ENCODE peak calls at places on chromosome 7, in four cellular contexts. O is K562, X is transverse colon, W is ovary. Z is an unnamed sample.

GRCh38 chr7:125899577-125899976 is 970.0 kb upstream of the POT1 start:
- DNase-seq in O (no peak), X (no peak), W (no peak), Z (no peak)

GRCh38 chr7:149685455-149685854 is 87.9 kb downstream of the ZNF467 start:
- DNase-seq in O (no peak), X (no peak), W (no peak), Z (no peak)

GRCh38 chr7:155189600-155189989 is 108.1 kb upstream of the INSIG1 start:
- DNase-seq in O (no peak), X (no peak), W (no peak), Z (no peak)

GRCh38 chr7:113216038-113216437 is 97.7 kb upstream of the SMIM30 start:
- DNase-seq in O (no peak), X (no peak), W (no peak), Z (no peak)

GRCh38 chr7:135509589-135509838 is 388 bp downstream of the CNOT4 start:
- DNase-seq in O (peak), X (no peak), W (no peak), Z (no peak)

GRCh38 chr7:12990440-12990839 is 303.0 kb downstream of the ARL4A start:
- DNase-seq in O (no peak), X (no peak), W (no peak), Z (no peak)

GRCh38 chr7:74059681-74060588 is 23.7 kb upstream of the LIMK1 start:
- DNase-seq in O (no peak), X (peak), W (no peak), Z (no peak)

GRCh38 chr7:16982640-16983103 is 100.9 kb upstream of the AGR3 start:
- DNase-seq in O (peak), X (peak), W (peak), Z (no peak)

GRCh38 chr7:77786018-77786417 is 12.2 kb downstream of the TMEM60 start:
- DNase-seq in O (no peak), X (no peak), W (no peak), Z (no peak)

GRCh38 chr7:4612939-4613841 is 68.9 kb upstream of the FOXK1 start:
- DNase-seq in O (peak), X (peak), W (no peak), Z (peak)

GRCh38 chr7:91286432-91286831 is 22.2 kb downstream of the FZD1 start:
- DNase-seq in O (peak), X (no peak), W (no peak), Z (no peak)

GRCh38 chr7:106358103-106358663 is 73.4 kb upstream of the NAMPT start:
- DNase-seq in O (peak), X (no peak), W (no peak), Z (no peak)

GRCh38 chr7:74573499-74573898 is 84.0 kb upstream of the GTF2I start:
- DNase-seq in O (no peak), X (no peak), W (no peak), Z (no peak)

GRCh38 chr7:95473276-95473985 is 12.3 kb upstream of the ASB4 start:
- DNase-seq in O (no peak), X (no peak), W (no peak), Z (no peak)

GRCh38 chr7:18566829-18567228 is 71.3 kb downstream of the HDAC9 start:
- DNase-seq in O (no peak), X (peak), W (no peak), Z (no peak)

GRCh38 chr7:155862516-155863257 is 50.4 kb upstream of the SHH start:
- DNase-seq in O (peak), X (no peak), W (no peak), Z (peak)

GRCh38 chr7:865921-866320 is 10.4 kb upstream of the GET4 start:
- DNase-seq in O (no peak), X (no peak), W (no peak), Z (no peak)

GRCh38 chr7:869348-869747 is 7.0 kb upstream of the GET4 start:
- DNase-seq in O (no peak), X (no peak), W (no peak), Z (no peak)

GRCh38 chr7:867001-867405 is 9.4 kb upstream of the GET4 start:
- DNase-seq in O (no peak), X (peak), W (peak), Z (peak)

GRCh38 chr7:868189-868486 is 8.2 kb upstream of the GET4 start:
- DNase-seq in O (no peak), X (no peak), W (no peak), Z (no peak)

GRCh38 chr7:867406-868188 is 8.8 kb upstream of the GET4 start:
- DNase-seq in O (no peak), X (peak), W (peak), Z (peak)
- TF ChIP-seq POLR2A in O (no peak), X (peak), W (no peak), Z (peak)

GRCh38 chr7:139973091-139973490 is 89.7 kb downstream of the PARP12 start:
- DNase-seq in O (no peak), X (no peak), W (no peak), Z (no peak)
- TF ChIP-seq POLR2A in O (no peak), X (no peak), W (no peak), Z (no peak)

DNA sequence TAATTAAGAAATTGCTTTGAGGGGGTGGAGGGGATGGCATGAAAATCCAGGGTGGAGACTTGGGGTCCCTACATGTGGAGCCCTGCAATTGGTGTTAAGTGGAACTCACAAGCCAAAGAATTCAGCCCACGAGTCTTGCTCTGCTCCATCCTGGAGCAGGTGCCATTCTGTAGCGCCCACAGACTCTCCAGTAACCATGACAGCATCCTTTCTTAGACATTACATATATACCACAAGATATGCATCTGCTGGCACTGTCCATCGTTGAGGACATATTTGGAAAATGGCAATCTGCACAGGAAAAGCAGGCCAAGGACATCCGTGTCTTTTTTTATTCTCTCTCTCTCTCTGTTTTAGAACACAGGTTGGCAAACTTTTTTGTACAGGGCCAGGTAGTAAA is 141.7 kb upstream of the STK17A start:
- DNase-seq in O (no peak), X (no peak), W (no peak), Z (no peak)
- TF ChIP-seq POLR2A in O (no peak), X (no peak), W (no peak), Z (no peak)

GRCh38 chr7:54995166-54995565 is 23.7 kb upstream of the EGFR start:
- DNase-seq in O (no peak), X (no peak), W (no peak), Z (no peak)

GRCh38 chr7:54996391-54996790 is 22.4 kb upstream of the EGFR start:
- DNase-seq in O (no peak), X (no peak), W (no peak), Z (no peak)

GRCh38 chr7:54992876-54993490 is 25.8 kb upstream of the EGFR start:
- DNase-seq in O (no peak), X (no peak), W (no peak), Z (no peak)

GRCh38 chr7:54991341-54991740 is 27.5 kb upstream of the EGFR start:
- DNase-seq in O (no peak), X (no peak), W (no peak), Z (no peak)

DNA sequence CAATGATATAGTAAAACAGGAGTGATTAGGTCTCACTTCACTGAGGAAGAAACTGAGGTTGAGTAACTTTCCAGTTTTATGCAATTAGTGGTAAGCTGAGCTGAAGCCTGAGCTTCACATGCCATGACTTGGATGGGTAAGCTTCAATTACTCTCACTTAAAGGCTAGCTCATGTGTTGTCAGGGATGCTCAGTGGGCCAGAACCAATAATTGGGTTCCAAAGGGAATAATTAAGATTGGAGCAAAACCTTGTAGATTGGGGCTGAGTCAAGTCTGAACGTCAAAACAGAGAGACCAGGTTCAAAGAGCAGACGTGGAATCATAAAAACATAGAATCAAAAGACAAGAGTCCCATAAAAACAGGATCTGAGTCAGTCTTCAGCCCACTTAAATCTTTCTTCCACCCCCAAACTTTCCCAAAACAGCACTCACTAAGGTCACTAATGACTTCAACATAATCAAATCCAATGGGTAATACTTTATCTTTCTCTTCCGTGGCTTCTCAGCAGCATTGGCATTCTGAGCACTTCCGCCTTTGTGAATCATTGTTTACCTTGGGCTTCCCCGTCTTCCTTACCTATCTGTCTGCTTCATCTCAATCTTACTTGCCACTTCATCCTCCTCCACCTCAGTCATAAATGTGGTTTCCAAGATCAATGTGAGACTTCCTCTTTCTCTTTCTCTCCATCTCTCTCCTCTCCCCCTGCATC is 23.0 kb upstream of the EGFR start:
- DNase-seq in O (peak), X (no peak), W (no peak), Z (peak)
- TF ChIP-seq POLR2A in O (no peak), X (no peak), W (no peak), Z (no peak)

DNA sequence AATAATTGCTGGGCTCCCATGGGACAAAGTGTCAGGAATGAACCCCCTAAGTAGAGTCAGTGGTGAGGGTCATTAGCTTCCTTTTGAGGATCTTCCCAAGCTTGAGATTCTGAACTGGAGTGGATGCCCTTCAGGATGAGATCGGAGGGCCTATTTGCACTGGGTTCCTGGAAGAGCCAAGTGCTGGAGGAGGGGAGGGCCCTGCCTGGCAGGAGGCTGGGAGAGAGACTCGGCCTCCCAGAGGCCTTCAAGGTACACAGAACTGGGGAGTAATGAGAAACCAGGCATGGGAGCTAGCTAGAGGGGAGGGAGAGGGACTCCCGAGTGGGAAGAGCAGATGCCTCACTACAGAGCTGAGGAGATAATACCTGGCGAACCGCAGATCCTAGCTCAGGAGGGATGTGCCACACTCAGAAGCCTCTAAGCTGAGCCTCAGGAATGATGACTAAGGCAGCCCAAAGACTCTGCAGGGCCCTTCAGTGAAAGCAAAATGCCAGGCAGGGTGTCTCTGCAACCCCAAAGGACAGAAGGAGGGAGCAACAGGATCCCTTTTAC is 9.4 kb downstream of the PDAP1 start:
- DNase-seq in O (no peak), X (no peak), W (no peak), Z (no peak)
- TF ChIP-seq POLR2A in O (peak), X (no peak), W (no peak), Z (no peak)

DNA sequence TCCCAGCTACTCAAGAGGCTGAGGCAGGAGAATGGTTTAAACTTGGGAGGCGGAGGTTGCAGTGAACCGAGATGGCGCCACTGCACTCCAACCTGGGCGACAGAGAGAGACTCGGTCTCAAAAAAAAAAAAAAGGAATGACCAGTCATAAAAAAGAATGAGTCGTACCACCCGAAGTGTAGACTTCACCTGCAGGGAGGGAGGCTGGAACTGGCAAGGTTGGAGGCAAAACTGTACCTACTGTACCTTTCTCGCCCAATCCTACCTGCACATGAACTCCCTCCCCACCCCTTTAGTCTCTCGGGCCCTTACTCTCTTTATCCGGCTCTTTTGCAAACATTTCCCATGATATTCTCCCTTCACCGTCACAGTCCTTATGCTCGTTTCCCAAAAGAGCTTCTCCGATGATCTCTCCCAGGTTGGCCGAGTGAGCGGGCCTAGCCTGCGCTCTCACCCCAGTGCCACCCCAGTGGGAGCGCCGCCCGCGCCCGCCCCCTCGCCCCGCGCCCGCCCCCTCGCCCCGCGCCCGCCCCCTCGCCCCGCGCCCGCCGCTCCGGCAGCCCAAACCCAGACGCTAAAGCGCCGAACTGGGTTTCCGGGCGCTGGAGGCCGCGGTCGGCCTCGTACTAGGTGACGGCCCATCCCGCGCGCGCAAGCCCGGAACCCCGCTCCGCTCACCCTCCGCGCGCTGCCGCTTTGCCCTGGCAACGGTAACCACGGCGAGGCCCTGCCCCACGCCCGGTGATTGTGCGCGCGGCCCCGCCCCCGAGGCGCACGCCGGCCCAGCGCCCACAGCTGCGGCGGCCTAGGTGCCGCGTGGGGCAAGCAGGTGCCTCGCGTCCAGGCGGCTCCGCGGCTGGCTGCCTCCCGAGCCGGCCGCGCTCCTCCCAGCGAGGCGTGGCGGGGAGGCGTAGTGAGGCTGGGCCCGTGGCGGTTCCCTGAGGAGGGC is at the start of gene SMKR1:
- DNase-seq in O (peak), X (peak), W (peak), Z (peak)
- TF ChIP-seq POLR2A in O (no peak), X (no peak), W (no peak), Z (peak)

GRCh38 chr7:151087247-151088018 is 1.2 kb downstream of the AGAP3 start:
- DNase-seq in O (peak), X (peak), W (peak), Z (peak)
- TF ChIP-seq POLR2A in O (peak), X (no peak), W (no peak), Z (peak)

GRCh38 chr7:42914009-42914725 is 2.3 kb upstream of the C7orf25 start:
- DNase-seq in O (no peak), X (no peak), W (peak), Z (peak)

GRCh38 chr7:42910306-42910705 is 1.6 kb downstream of the C7orf25 start:
- DNase-seq in O (no peak), X (no peak), W (no peak), Z (no peak)

GRCh38 chr7:42913591-42913990 is 1.7 kb upstream of the C7orf25 start:
- DNase-seq in O (peak), X (no peak), W (no peak), Z (no peak)

GRCh38 chr7:42914726-42915045 is 2.8 kb upstream of the C7orf25 start:
- DNase-seq in O (no peak), X (no peak), W (no peak), Z (no peak)

DNA sequence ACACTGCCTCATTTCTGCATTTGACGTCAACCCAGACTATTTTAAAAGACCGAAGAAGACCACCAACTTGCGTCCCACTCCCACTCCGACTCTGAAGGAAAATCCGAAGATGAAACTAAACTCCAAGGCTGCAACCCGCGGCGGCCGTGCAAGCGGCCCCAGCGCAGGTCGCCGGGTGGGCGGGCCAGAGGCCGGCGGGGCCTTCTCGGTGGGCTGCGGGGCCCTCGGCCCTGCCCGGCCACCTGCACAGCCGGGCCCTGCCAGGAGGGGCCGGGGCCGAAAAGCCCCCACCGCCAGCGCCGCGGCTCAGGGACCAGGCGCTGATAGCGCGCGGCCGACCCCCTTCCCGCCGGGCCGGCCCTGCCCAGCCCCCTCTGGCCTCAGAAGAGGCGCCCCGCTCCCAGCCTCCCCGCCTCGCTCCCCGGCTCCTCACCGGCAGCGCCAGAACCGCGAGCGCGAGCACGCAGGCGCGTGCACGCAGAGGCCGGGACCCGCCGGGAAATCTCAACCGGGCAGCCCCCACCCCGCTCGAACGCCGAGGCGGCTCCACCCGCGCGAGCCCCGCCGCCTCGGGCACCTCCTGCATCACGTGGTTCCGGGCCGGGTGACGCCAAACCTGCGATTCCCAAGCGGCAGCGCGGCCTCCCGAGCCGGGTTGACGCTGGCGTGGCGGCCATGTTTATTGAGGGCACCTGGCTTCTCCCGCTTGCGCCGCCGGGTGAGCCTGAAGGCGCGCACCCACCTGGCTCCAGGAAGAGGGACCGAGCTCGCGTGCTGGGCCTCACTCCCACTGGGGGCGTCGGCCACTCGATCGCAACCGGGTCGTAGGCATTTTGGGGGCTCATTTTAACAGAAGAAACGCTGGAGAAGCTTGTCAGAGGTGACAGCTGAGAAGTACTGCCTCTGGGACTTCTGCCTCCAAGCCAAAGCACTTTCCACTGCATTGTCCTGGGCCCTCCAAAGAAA is at the start of gene C7orf25:
- DNase-seq in O (peak), X (peak), W (peak), Z (peak)
- TF ChIP-seq POLR2A in O (peak), X (peak), W (peak), Z (peak)

GRCh38 chr7:99996755-99997544 is 18.4 kb upstream of the ZKSCAN1 start:
- DNase-seq in O (no peak), X (no peak), W (no peak), Z (no peak)

GRCh38 chr7:99992330-99993037 is 16.7 kb upstream of the AZGP1 start:
- DNase-seq in O (no peak), X (no peak), W (no peak), Z (no peak)

GRCh38 chr7:99994819-99995218 is 19.0 kb upstream of the AZGP1 start:
- DNase-seq in O (no peak), X (no peak), W (no peak), Z (no peak)

GRCh38 chr7:100000239-100000638 is 15.2 kb upstream of the ZKSCAN1 start:
- DNase-seq in O (no peak), X (no peak), W (no peak), Z (no peak)

DNA sequence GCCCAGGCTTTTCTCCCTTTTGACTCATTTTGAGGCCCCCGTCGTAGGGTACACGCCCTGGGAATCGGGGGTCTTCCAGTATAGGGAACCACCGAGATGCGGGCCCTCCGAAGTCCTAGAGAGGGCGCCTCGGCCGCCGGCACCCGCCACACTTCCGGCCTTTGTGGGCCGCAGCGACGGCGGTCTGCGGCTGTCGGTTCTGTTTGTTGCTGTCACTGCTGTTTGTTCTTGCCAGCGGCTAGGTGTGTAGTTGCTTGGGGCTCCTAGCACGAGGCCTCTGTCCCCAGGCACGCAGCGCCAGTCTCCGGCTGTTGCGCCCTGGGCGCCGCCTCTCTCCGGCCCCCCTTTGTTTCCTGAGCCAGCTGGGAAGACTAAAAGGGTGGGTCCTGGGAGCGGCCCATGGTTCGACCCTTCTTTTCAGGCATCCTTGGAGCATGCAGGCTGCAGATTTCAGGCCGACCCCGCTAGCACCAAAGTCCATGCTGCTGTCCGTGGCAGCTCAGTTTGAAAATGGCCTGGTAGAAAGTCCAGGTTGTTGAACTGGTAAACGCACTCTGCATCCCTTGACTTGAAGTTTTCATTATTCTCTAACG is 17.8 kb upstream of the ZKSCAN1 start:
- DNase-seq in O (no peak), X (peak), W (peak), Z (no peak)
- TF ChIP-seq POLR2A in O (no peak), X (peak), W (no peak), Z (no peak)

GRCh38 chr7:5701085-5701914 is 80.2 kb downstream of the RNF216 start:
- DNase-seq in O (no peak), X (no peak), W (no peak), Z (no peak)

GRCh38 chr7:5699467-5699866 is 82.0 kb downstream of the RNF216 start:
- DNase-seq in O (no peak), X (no peak), W (no peak), Z (no peak)

GRCh38 chr7:5697754-5698487 is 83.5 kb downstream of the RNF216 start:
- DNase-seq in O (peak), X (no peak), W (no peak), Z (no peak)

GRCh38 chr7:5700391-5700985 is 81.0 kb downstream of the RNF216 start:
- DNase-seq in O (no peak), X (no peak), W (no peak), Z (no peak)

GRCh38 chr7:5699951-5700384 is 81.5 kb downstream of the RNF216 start:
- DNase-seq in O (no peak), X (peak), W (no peak), Z (no peak)
- TF ChIP-seq POLR2A in O (no peak), X (no peak), W (no peak), Z (no peak)